ENCODE peak calls at places on chromosome 14, in four cellular contexts. P, A, J and O are unnamed samples. For H3K27me3, the result is how much of the 10 kb centered on the place peaks cover.

GRCh38 chr14:24310666-24311604 is at the start of gene LTB4R:
- DNase-seq in J (peak), P (no peak), A (peak), O (peak)

GRCh38 chr14:55889124-55889523 is 229.1 kb upstream of the PELI2 start:
- DNase-seq in A (no peak), P (no peak), J (no peak), O (no peak)

GRCh38 chr14:68636597-68636996 is 156.3 kb downstream of the ZFP36L1 start:
- DNase-seq in J (no peak), A (peak), P (no peak), O (no peak)

GRCh38 chr14:90518941-90519256 is 122.1 kb downstream of the CALM1 start:
- DNase-seq in A (peak), J (peak), P (no peak), O (no peak)

GRCh38 chr14:47826809-47827208 is 151.4 kb upstream of the MDGA2 start:
- DNase-seq in A (no peak), P (no peak), J (no peak), O (no peak)

GRCh38 chr14:74504874-74505617 is 11.5 kb downstream of the ISCA2 start:
- DNase-seq in A (no peak), J (no peak), P (no peak), O (no peak)

GRCh38 chr14:71711619-71712018 is 220.6 kb upstream of the RGS6 start:
- DNase-seq in P (no peak), J (no peak), A (no peak), O (peak)

GRCh38 chr14:91947196-91948184 is at the start of gene FBLN5:
- DNase-seq in P (no peak), J (peak), A (peak), O (peak)

GRCh38 chr14:49999826-50000214 is 106.9 kb downstream of the ARF6 start:
- DNase-seq in A (no peak), P (no peak), J (no peak), O (no peak)

GRCh38 chr14:74891870-74892269 is 10.2 kb downstream of the DLST start:
- DNase-seq in J (no peak), A (no peak), P (no peak), O (no peak)

GRCh38 chr14:71070169-71070568 is 162.9 kb downstream of the PCNX1 start:
- DNase-seq in J (no peak), P (no peak), A (no peak), O (no peak)

GRCh38 chr14:50741571-50741970 is 73.5 kb upstream of the SAV1 start:
- DNase-seq in A (no peak), J (no peak), P (no peak), O (no peak)

GRCh38 chr14:100297320-100298300 is 8.6 kb downstream of the SLC25A29 start:
- DNase-seq in P (no peak), A (peak), J (peak), O (no peak)

GRCh38 chr14:68961781-68962584 is 17.1 kb downstream of the ACTN1 start:
- DNase-seq in A (no peak), P (no peak), J (no peak), O (peak)

GRCh38 chr14:24943024-24943423 is 106.9 kb downstream of the STXBP6 start:
- DNase-seq in A (no peak), J (peak), P (no peak), O (no peak)

GRCh38 chr14:67653651-67654280 is 20.7 kb downstream of the VTI1B start:
- DNase-seq in J (no peak), P (no peak), A (no peak), O (no peak)

GRCh38 chr14:81536125-81536771 is 2.6 kb upstream of the SEL1L start:
- DNase-seq in A (no peak), J (no peak), P (no peak), O (no peak)

GRCh38 chr14:100305446-100306255 is 593 bp downstream of the SLC25A29 start:
- DNase-seq in J (peak), A (peak), P (no peak), O (no peak)

GRCh38 chr14:70785556-70785955 is 23.8 kb downstream of the MAP3K9 start:
- DNase-seq in J (no peak), A (no peak), P (no peak), O (peak)

GRCh38 chr14:21245813-21246212 is 23.4 kb downstream of the HNRNPC start:
- DNase-seq in A (no peak), J (no peak), P (no peak), O (no peak)

GRCh38 chr14:54790092-54790491 is 112.5 kb downstream of the GCH1 start:
- DNase-seq in P (no peak), A (no peak), J (no peak), O (no peak)

GRCh38 chr14:101740981-101741380 is 20.5 kb upstream of the PPP2R5C start:
- DNase-seq in J (no peak), A (no peak), P (no peak), O (no peak)

DNA sequence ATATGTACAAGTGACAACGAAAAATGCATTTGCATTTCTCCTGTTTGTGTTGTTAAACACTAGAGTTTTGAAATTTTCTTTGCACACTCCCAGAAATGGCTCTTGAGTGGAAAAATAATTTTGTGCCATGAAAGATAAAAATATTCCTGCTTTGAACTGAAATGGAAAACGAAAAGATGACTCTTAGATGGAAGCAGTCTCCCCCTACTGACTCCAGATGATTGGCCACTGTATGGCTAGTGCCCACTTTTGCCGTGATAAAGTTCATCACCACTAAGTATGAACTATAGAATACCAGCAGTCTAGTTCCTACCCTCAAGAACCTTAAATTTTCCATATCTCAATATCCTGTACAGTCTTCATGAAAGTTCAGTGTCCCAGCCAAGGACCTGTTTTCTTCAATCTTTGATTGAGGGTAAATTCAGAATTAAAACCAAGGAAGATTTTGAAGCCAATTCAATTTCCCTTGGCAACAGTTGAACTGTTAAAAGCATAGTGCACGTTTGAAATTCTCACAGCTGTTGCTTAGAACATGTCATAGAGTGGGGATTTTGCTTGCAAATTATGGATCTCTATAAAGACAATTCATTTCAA is 1.6 kb upstream of the PPP2R5E start:
- DNase-seq in A (no peak), P (no peak), J (no peak), O (no peak)
- TF ChIP-seq CTCF in A (peak), P (no peak), J (peak), O (peak)

GRCh38 chr14:26846388-26846787 is 248.6 kb upstream of the NOVA1 start:
- DNase-seq in A (no peak), J (no peak), P (no peak), O (no peak)

GRCh38 chr14:26841361-26841760 is 243.5 kb upstream of the NOVA1 start:
- DNase-seq in P (no peak), A (no peak), J (no peak), O (no peak)

GRCh38 chr14:26839481-26839880 is 241.6 kb upstream of the NOVA1 start:
- DNase-seq in J (no peak), P (no peak), A (no peak), O (no peak)

GRCh38 chr14:26845106-26845818 is 247.4 kb upstream of the NOVA1 start:
- DNase-seq in J (no peak), A (no peak), P (no peak), O (no peak)

GRCh38 chr14:26841920-26842741 is 244.3 kb upstream of the NOVA1 start:
- DNase-seq in A (peak), P (peak), J (peak), O (peak)
- H3K4me3 ChIP-seq in A (no peak), P (no peak), J (no peak), O (no peak)

DNA sequence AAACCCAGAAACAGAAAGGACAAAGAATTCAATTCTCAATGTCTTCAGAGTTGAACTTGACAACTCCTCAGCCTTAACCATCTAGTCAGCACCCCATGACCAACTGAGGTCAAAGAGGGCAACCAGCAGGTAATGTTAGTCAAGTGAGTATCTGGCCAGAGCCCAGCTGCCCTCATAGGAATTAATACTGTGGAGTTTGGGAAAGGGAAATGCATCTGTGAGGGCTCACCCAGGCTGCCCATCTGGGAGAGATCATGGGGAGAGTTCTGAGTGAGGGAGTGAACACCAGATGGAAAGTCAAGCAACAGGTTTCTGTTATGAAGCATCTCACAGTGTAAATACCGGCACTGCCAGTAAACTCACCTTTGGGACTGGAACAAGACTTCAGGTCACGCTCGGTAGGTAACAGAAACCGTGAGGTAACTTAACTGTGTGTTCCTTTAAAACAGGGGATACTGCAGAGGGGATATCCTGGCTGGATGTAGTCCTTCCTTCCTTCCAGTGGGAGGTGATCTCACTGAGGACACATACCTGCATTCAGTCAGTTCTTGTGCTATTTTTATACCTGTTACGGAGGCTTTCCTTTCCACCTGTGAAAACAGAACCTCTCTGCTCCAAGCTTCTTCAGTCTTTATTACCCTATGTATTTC is 94.4 kb downstream of the DAD1 start:
- DNase-seq in A (no peak), J (no peak), P (no peak), O (no peak)
- H3K27me3 ChIP-seq in A (under half), J (under half), P (under half), O (under half)

DNA sequence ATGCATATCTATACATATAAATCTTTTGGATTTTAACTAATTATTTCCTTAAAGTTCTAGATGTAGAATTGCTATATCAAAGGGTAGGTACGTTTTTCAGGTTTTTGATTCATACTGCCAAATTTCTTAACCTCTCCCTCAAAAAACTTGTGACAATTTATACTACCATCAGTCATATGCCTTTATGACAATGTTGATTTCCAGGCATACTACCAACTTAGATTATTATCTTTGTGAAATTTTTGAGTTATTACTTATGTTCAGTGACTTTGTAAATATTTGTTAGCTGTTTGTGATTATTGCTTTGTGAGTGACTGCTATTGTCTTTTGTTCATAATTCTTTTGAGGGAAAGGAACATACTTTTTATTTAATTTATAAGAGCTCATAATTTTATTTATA is 107.0 kb downstream of the SLC38A6 start:
- DNase-seq in A (no peak), J (no peak), P (no peak), O (no peak)
- TF ChIP-seq CTCF in A (no peak), J (no peak), P (no peak), O (no peak)

GRCh38 chr14:96105921-96106441 is 66.8 kb downstream of the C14orf132 start:
- DNase-seq in P (no peak), J (peak), A (peak), O (no peak)

GRCh38 chr14:96108911-96109310 is 69.7 kb downstream of the C14orf132 start:
- DNase-seq in P (no peak), J (no peak), A (no peak), O (no peak)

GRCh38 chr14:96106891-96107290 is 67.7 kb downstream of the C14orf132 start:
- DNase-seq in A (no peak), P (no peak), J (no peak), O (no peak)

GRCh38 chr14:96109956-96110355 is 70.8 kb downstream of the C14orf132 start:
- DNase-seq in J (no peak), A (no peak), P (no peak), O (no peak)

GRCh38 chr14:96108061-96108795 is 69.1 kb downstream of the C14orf132 start:
- DNase-seq in A (no peak), P (no peak), J (no peak), O (no peak)
- H3K4me3 ChIP-seq in A (no peak), P (no peak), J (no peak), O (no peak)

GRCh38 chr14:59629384-59630158 is 53.0 kb upstream of the CCDC175 start:
- DNase-seq in A (no peak), P (no peak), J (no peak), O (no peak)
- H3K27me3 ChIP-seq in A (under half), P (under half), J (half or more), O (under half)

DNA sequence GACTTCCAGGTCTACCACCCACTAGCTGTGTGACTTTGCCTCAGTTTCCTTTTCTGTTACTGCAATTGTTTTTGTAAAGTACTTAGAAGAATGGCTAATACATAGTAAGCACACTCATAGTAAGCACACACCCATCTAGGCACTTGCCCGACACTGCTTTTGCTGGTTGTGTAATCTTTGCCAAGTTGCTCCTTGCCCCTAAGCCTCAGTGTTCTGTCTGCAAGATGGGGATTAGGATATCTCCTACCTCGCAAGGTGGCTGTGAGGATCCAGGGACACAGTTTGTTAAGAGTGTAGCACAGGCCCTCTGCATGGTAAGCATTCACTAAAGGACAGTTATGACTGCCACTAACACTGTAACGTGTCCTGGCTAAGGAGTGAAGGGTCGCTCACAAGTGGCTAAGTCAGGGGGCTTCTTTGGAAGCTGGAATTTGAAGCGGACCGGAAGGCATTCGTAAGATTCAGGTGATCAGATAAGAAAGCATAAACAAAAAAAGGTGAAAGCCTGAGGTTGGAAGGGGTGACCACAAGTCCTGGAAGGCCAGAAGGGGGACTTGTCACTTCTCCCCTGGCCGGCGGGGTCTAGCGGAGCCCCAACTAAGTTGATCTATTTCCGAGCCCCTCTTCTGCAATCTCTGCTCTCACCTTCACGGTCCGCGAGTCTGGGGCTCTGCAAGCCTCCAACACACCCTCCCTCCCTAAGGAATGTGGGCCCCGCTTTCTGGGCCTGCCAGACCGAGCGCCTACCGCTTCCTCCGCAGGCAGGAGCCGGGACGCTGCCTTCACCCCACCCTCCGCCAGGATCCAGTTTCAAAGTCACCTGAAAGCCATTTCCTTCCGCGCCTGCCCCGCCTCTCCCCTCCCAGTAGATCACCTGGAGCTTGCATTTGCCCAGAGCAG is 1.5 kb upstream of the PLEKHG3 start:
- DNase-seq in P (no peak), J (peak), A (peak), O (no peak)
- TF ChIP-seq CTCF in P (no peak), J (no peak), A (no peak), O (no peak)